ENCODE peak calls at places on chromosome X, in eight cellular contexts. One of them, this sample, is unnamed.

GRCh38 chrX:83916525-83916924 is 55.6 kb downstream of the CYLC1 start:
- DNase-seq in stimulated activated CD4-positive, alpha-beta T cell treated with anti-CD3 and anti-CD28 coated beads, Interleukin-1b, Interleukin-23, amount 100 ng/mL, for 4 hours: no peak
- DNase-seq in fibroblast of mammary gland: peak
- DNase-seq in GOT3: no peak
- DNase-seq in NCI-H1930: no peak
- DNase-seq in fibroblast of lung: no peak
- DNase-seq in adipocyte: peak
- DNase-seq in NCI-H1417 treated with DMSO at 0.1 percent for 48 hours: no peak
- DNase-seq in this sample: no peak

GRCh38 chrX:20265726-20266681 is 705 bp downstream of the RPS6KA3 start:
- DNase-seq in NCI-H1417 treated with DMSO at 0.1 percent for 48 hours: no peak
- DNase-seq in fibroblast of mammary gland: no peak
- DNase-seq in GOT3: no peak
- DNase-seq in NCI-H1930: no peak
- DNase-seq in adipocyte: peak
- DNase-seq in stimulated activated CD4-positive, alpha-beta T cell treated with anti-CD3 and anti-CD28 coated beads, Interleukin-1b, Interleukin-23, amount 100 ng/mL, for 4 hours: no peak
- DNase-seq in fibroblast of lung: no peak
- DNase-seq in this sample: no peak

GRCh38 chrX:39725114-39725513 is 372.6 kb downstream of the BCOR start:
- DNase-seq in GOT3: no peak
- DNase-seq in fibroblast of mammary gland: no peak
- DNase-seq in fibroblast of lung: no peak
- DNase-seq in NCI-H1417 treated with DMSO at 0.1 percent for 48 hours: no peak
- DNase-seq in NCI-H1930: no peak
- DNase-seq in adipocyte: no peak
- DNase-seq in stimulated activated CD4-positive, alpha-beta T cell treated with anti-CD3 and anti-CD28 coated beads, Interleukin-1b, Interleukin-23, amount 100 ng/mL, for 4 hours: no peak
- DNase-seq in this sample: no peak

GRCh38 chrX:115690554-115691216 is 129.7 kb downstream of the PLS3 start:
- DNase-seq in fibroblast of lung: peak
- DNase-seq in GOT3: no peak
- DNase-seq in adipocyte: peak
- DNase-seq in NCI-H1417 treated with DMSO at 0.1 percent for 48 hours: peak
- DNase-seq in fibroblast of mammary gland: peak
- DNase-seq in stimulated activated CD4-positive, alpha-beta T cell treated with anti-CD3 and anti-CD28 coated beads, Interleukin-1b, Interleukin-23, amount 100 ng/mL, for 4 hours: peak
- DNase-seq in NCI-H1930: peak
- DNase-seq in this sample: peak

GRCh38 chrX:132615396-132616131 is 126.7 kb upstream of the MBNL3 start:
- DNase-seq in fibroblast of lung: peak
- DNase-seq in NCI-H1930: peak
- DNase-seq in NCI-H1417 treated with DMSO at 0.1 percent for 48 hours: no peak
- DNase-seq in GOT3: no peak
- DNase-seq in fibroblast of mammary gland: peak
- DNase-seq in adipocyte: peak
- DNase-seq in stimulated activated CD4-positive, alpha-beta T cell treated with anti-CD3 and anti-CD28 coated beads, Interleukin-1b, Interleukin-23, amount 100 ng/mL, for 4 hours: peak
- DNase-seq in this sample: no peak

GRCh38 chrX:37504991-37505390 is 66.5 kb upstream of the LANCL3 start:
- DNase-seq in fibroblast of mammary gland: no peak
- DNase-seq in adipocyte: no peak
- DNase-seq in NCI-H1930: no peak
- DNase-seq in stimulated activated CD4-positive, alpha-beta T cell treated with anti-CD3 and anti-CD28 coated beads, Interleukin-1b, Interleukin-23, amount 100 ng/mL, for 4 hours: no peak
- DNase-seq in GOT3: no peak
- DNase-seq in NCI-H1417 treated with DMSO at 0.1 percent for 48 hours: no peak
- DNase-seq in fibroblast of lung: no peak
- DNase-seq in this sample: no peak

GRCh38 chrX:101550825-101551767 is 749 bp downstream of the ARMCX1 start:
- DNase-seq in GOT3: no peak
- DNase-seq in adipocyte: peak
- DNase-seq in fibroblast of lung: peak
- DNase-seq in NCI-H1930: no peak
- DNase-seq in NCI-H1417 treated with DMSO at 0.1 percent for 48 hours: no peak
- DNase-seq in fibroblast of mammary gland: peak
- DNase-seq in stimulated activated CD4-positive, alpha-beta T cell treated with anti-CD3 and anti-CD28 coated beads, Interleukin-1b, Interleukin-23, amount 100 ng/mL, for 4 hours: no peak
- DNase-seq in this sample: no peak

GRCh38 chrX:20267924-20268701 is 1.4 kb upstream of the RPS6KA3 start:
- DNase-seq in adipocyte: no peak
- DNase-seq in GOT3: no peak
- DNase-seq in fibroblast of lung: peak
- DNase-seq in NCI-H1417 treated with DMSO at 0.1 percent for 48 hours: no peak
- DNase-seq in stimulated activated CD4-positive, alpha-beta T cell treated with anti-CD3 and anti-CD28 coated beads, Interleukin-1b, Interleukin-23, amount 100 ng/mL, for 4 hours: no peak
- DNase-seq in fibroblast of mammary gland: no peak
- DNase-seq in NCI-H1930: no peak
- DNase-seq in this sample: no peak

GRCh38 chrX:150226223-150226965 is 136.7 kb upstream of the MAMLD1 start:
- DNase-seq in fibroblast of mammary gland: no peak
- DNase-seq in NCI-H1417 treated with DMSO at 0.1 percent for 48 hours: no peak
- DNase-seq in NCI-H1930: no peak
- DNase-seq in fibroblast of lung: no peak
- DNase-seq in stimulated activated CD4-positive, alpha-beta T cell treated with anti-CD3 and anti-CD28 coated beads, Interleukin-1b, Interleukin-23, amount 100 ng/mL, for 4 hours: no peak
- DNase-seq in GOT3: no peak
- DNase-seq in adipocyte: no peak
- DNase-seq in this sample: no peak

GRCh38 chrX:134603806-134604700 is 54.2 kb downstream of the PLAC1 start:
- DNase-seq in GOT3: no peak
- DNase-seq in stimulated activated CD4-positive, alpha-beta T cell treated with anti-CD3 and anti-CD28 coated beads, Interleukin-1b, Interleukin-23, amount 100 ng/mL, for 4 hours: no peak
- DNase-seq in NCI-H1930: no peak
- DNase-seq in fibroblast of mammary gland: peak
- DNase-seq in NCI-H1417 treated with DMSO at 0.1 percent for 48 hours: no peak
- DNase-seq in adipocyte: peak
- DNase-seq in fibroblast of lung: peak
- DNase-seq in this sample: no peak

GRCh38 chrX:107674480-107675364 is 46.4 kb downstream of the PRPS1 start:
- DNase-seq in fibroblast of lung: peak
- DNase-seq in adipocyte: peak
- DNase-seq in fibroblast of mammary gland: peak
- DNase-seq in stimulated activated CD4-positive, alpha-beta T cell treated with anti-CD3 and anti-CD28 coated beads, Interleukin-1b, Interleukin-23, amount 100 ng/mL, for 4 hours: no peak
- DNase-seq in NCI-H1930: no peak
- DNase-seq in NCI-H1417 treated with DMSO at 0.1 percent for 48 hours: no peak
- DNase-seq in GOT3: no peak
- DNase-seq in this sample: no peak

GRCh38 chrX:100649550-100650356 is 5.8 kb downstream of the SRPX2 start:
- DNase-seq in fibroblast of lung: peak
- DNase-seq in GOT3: no peak
- DNase-seq in NCI-H1930: no peak
- DNase-seq in fibroblast of mammary gland: peak
- DNase-seq in adipocyte: peak
- DNase-seq in stimulated activated CD4-positive, alpha-beta T cell treated with anti-CD3 and anti-CD28 coated beads, Interleukin-1b, Interleukin-23, amount 100 ng/mL, for 4 hours: no peak
- DNase-seq in NCI-H1417 treated with DMSO at 0.1 percent for 48 hours: no peak
- DNase-seq in this sample: peak

GRCh38 chrX:82087699-82088098 is 885.8 kb downstream of the SH3BGRL start:
- DNase-seq in stimulated activated CD4-positive, alpha-beta T cell treated with anti-CD3 and anti-CD28 coated beads, Interleukin-1b, Interleukin-23, amount 100 ng/mL, for 4 hours: no peak
- DNase-seq in adipocyte: no peak
- DNase-seq in fibroblast of mammary gland: no peak
- DNase-seq in fibroblast of lung: no peak
- DNase-seq in NCI-H1930: no peak
- DNase-seq in NCI-H1417 treated with DMSO at 0.1 percent for 48 hours: peak
- DNase-seq in GOT3: no peak
- DNase-seq in this sample: no peak

GRCh38 chrX:40471965-40472648 is 108.7 kb upstream of the ATP6AP2 start:
- DNase-seq in adipocyte: peak
- DNase-seq in NCI-H1930: no peak
- DNase-seq in fibroblast of lung: peak
- DNase-seq in fibroblast of mammary gland: peak
- DNase-seq in GOT3: no peak
- DNase-seq in stimulated activated CD4-positive, alpha-beta T cell treated with anti-CD3 and anti-CD28 coated beads, Interleukin-1b, Interleukin-23, amount 100 ng/mL, for 4 hours: peak
- DNase-seq in NCI-H1417 treated with DMSO at 0.1 percent for 48 hours: peak
- DNase-seq in this sample: no peak

GRCh38 chrX:13007519-13008188 is 32.7 kb downstream of the TMSB4X start:
- DNase-seq in adipocyte: peak
- DNase-seq in fibroblast of lung: peak
- DNase-seq in NCI-H1930: no peak
- DNase-seq in GOT3: no peak
- DNase-seq in fibroblast of mammary gland: peak
- DNase-seq in stimulated activated CD4-positive, alpha-beta T cell treated with anti-CD3 and anti-CD28 coated beads, Interleukin-1b, Interleukin-23, amount 100 ng/mL, for 4 hours: no peak
- DNase-seq in NCI-H1417 treated with DMSO at 0.1 percent for 48 hours: no peak
- DNase-seq in this sample: no peak

GRCh38 chrX:154717824-154718223 is 33.1 kb downstream of the GAB3 start:
- DNase-seq in adipocyte: no peak
- DNase-seq in GOT3: no peak
- DNase-seq in stimulated activated CD4-positive, alpha-beta T cell treated with anti-CD3 and anti-CD28 coated beads, Interleukin-1b, Interleukin-23, amount 100 ng/mL, for 4 hours: no peak
- DNase-seq in NCI-H1930: no peak
- DNase-seq in fibroblast of mammary gland: peak
- DNase-seq in NCI-H1417 treated with DMSO at 0.1 percent for 48 hours: no peak
- DNase-seq in fibroblast of lung: peak
- DNase-seq in this sample: no peak